ENCODE peak calls at places on chromosome 18, in six cellular contexts. One of them, this sample, is unnamed.

GRCh38 chr18:63188063-63188462 is 131.5 kb downstream of the BCL2 start:
- DNase-seq in WTC11: no peak
- DNase-seq in hippocampal formation: no peak
- DNase-seq in activated effector memory CD4-positive, alpha-beta T cell treated with anti-CD3 and anti-CD28 coated beads, Interleukin-2, amount 50 U/mL, for 16 hours: no peak
- DNase-seq in tibial artery: no peak
- DNase-seq in NCI-H1436: no peak
- DNase-seq in this sample: no peak

GRCh38 chr18:2480536-2480935 is 90.8 kb downstream of the METTL4 start:
- DNase-seq in WTC11: no peak
- DNase-seq in hippocampal formation: no peak
- DNase-seq in activated effector memory CD4-positive, alpha-beta T cell treated with anti-CD3 and anti-CD28 coated beads, Interleukin-2, amount 50 U/mL, for 16 hours: no peak
- DNase-seq in tibial artery: no peak
- DNase-seq in NCI-H1436: no peak
- DNase-seq in this sample: no peak

GRCh38 chr18:63823516-63824219 is 48.5 kb downstream of the SERPINB7 start:
- DNase-seq in WTC11: peak; percentile 45
- DNase-seq in hippocampal formation: no peak
- DNase-seq in activated effector memory CD4-positive, alpha-beta T cell treated with anti-CD3 and anti-CD28 coated beads, Interleukin-2, amount 50 U/mL, for 16 hours: peak; percentile 72
- DNase-seq in tibial artery: peak; percentile 23
- DNase-seq in NCI-H1436: no peak
- DNase-seq in this sample: peak; percentile 48

GRCh38 chr18:23872701-23873550 is 141.6 kb upstream of the TTC39C start:
- DNase-seq in WTC11: no peak
- DNase-seq in hippocampal formation: no peak
- DNase-seq in activated effector memory CD4-positive, alpha-beta T cell treated with anti-CD3 and anti-CD28 coated beads, Interleukin-2, amount 50 U/mL, for 16 hours: peak; percentile 78
- DNase-seq in tibial artery: no peak
- DNase-seq in NCI-H1436: no peak
- DNase-seq in this sample: no peak

GRCh38 chr18:58893388-58894099 is 28.9 kb downstream of the ZNF532 start:
- DNase-seq in WTC11: no peak
- DNase-seq in hippocampal formation: no peak
- DNase-seq in activated effector memory CD4-positive, alpha-beta T cell treated with anti-CD3 and anti-CD28 coated beads, Interleukin-2, amount 50 U/mL, for 16 hours: no peak
- DNase-seq in tibial artery: no peak
- DNase-seq in NCI-H1436: no peak
- DNase-seq in this sample: no peak

GRCh38 chr18:29196307-29196706 is 1019.4 kb upstream of the CDH2 start:
- DNase-seq in WTC11: no peak
- DNase-seq in hippocampal formation: no peak
- DNase-seq in activated effector memory CD4-positive, alpha-beta T cell treated with anti-CD3 and anti-CD28 coated beads, Interleukin-2, amount 50 U/mL, for 16 hours: no peak
- DNase-seq in tibial artery: no peak
- DNase-seq in NCI-H1436: no peak
- DNase-seq in this sample: no peak

GRCh38 chr18:25192065-25192464 is 159.9 kb downstream of the ZNF521 start:
- DNase-seq in WTC11: no peak
- DNase-seq in hippocampal formation: no peak
- DNase-seq in activated effector memory CD4-positive, alpha-beta T cell treated with anti-CD3 and anti-CD28 coated beads, Interleukin-2, amount 50 U/mL, for 16 hours: no peak
- DNase-seq in tibial artery: no peak
- DNase-seq in NCI-H1436: no peak
- DNase-seq in this sample: no peak

GRCh38 chr18:33440384-33441043 is at the start of gene CCDC178:
- DNase-seq in WTC11: peak; percentile 69
- DNase-seq in hippocampal formation: no peak
- DNase-seq in activated effector memory CD4-positive, alpha-beta T cell treated with anti-CD3 and anti-CD28 coated beads, Interleukin-2, amount 50 U/mL, for 16 hours: no peak
- DNase-seq in tibial artery: peak; percentile 22
- DNase-seq in NCI-H1436: peak; percentile 16
- DNase-seq in this sample: peak; percentile 36

GRCh38 chr18:76686737-76687231 is 135.6 kb upstream of the ZNF236 start:
- DNase-seq in WTC11: peak; percentile 63
- DNase-seq in hippocampal formation: peak; percentile 52
- DNase-seq in activated effector memory CD4-positive, alpha-beta T cell treated with anti-CD3 and anti-CD28 coated beads, Interleukin-2, amount 50 U/mL, for 16 hours: no peak
- DNase-seq in tibial artery: peak; percentile 68
- DNase-seq in NCI-H1436: peak; percentile 58
- DNase-seq in this sample: peak; percentile 81

GRCh38 chr18:25832008-25832604 is 258.3 kb downstream of the SS18 start:
- DNase-seq in WTC11: peak; percentile 76
- DNase-seq in hippocampal formation: peak; percentile 8
- DNase-seq in activated effector memory CD4-positive, alpha-beta T cell treated with anti-CD3 and anti-CD28 coated beads, Interleukin-2, amount 50 U/mL, for 16 hours: no peak
- DNase-seq in tibial artery: peak; percentile 38
- DNase-seq in NCI-H1436: no peak
- DNase-seq in this sample: peak; percentile 85

GRCh38 chr18:48191494-48191893 is 217.7 kb downstream of the ZBTB7C start:
- DNase-seq in WTC11: no peak
- DNase-seq in hippocampal formation: no peak
- DNase-seq in activated effector memory CD4-positive, alpha-beta T cell treated with anti-CD3 and anti-CD28 coated beads, Interleukin-2, amount 50 U/mL, for 16 hours: no peak
- DNase-seq in tibial artery: no peak
- DNase-seq in NCI-H1436: no peak
- DNase-seq in this sample: no peak

GRCh38 chr18:58161659-58162058 is 117.6 kb downstream of the NEDD4L start:
- DNase-seq in WTC11: peak; percentile 38
- DNase-seq in hippocampal formation: no peak
- DNase-seq in activated effector memory CD4-positive, alpha-beta T cell treated with anti-CD3 and anti-CD28 coated beads, Interleukin-2, amount 50 U/mL, for 16 hours: no peak
- DNase-seq in tibial artery: no peak
- DNase-seq in NCI-H1436: no peak
- DNase-seq in this sample: no peak

GRCh38 chr18:36321636-36322407 is 24.3 kb downstream of the FHOD3 start:
- DNase-seq in WTC11: no peak
- DNase-seq in hippocampal formation: no peak
- DNase-seq in activated effector memory CD4-positive, alpha-beta T cell treated with anti-CD3 and anti-CD28 coated beads, Interleukin-2, amount 50 U/mL, for 16 hours: no peak
- DNase-seq in tibial artery: no peak
- DNase-seq in NCI-H1436: no peak
- DNase-seq in this sample: no peak

GRCh38 chr18:46754661-46755292 is 2.1 kb downstream of the ST8SIA5 start:
- DNase-seq in WTC11: peak; percentile 54
- DNase-seq in hippocampal formation: no peak
- DNase-seq in activated effector memory CD4-positive, alpha-beta T cell treated with anti-CD3 and anti-CD28 coated beads, Interleukin-2, amount 50 U/mL, for 16 hours: no peak
- DNase-seq in tibial artery: no peak
- DNase-seq in NCI-H1436: no peak
- DNase-seq in this sample: no peak

GRCh38 chr18:3384664-3385189 is 65.2 kb upstream of the TGIF1 start:
- DNase-seq in WTC11: no peak
- DNase-seq in hippocampal formation: no peak
- DNase-seq in activated effector memory CD4-positive, alpha-beta T cell treated with anti-CD3 and anti-CD28 coated beads, Interleukin-2, amount 50 U/mL, for 16 hours: no peak
- DNase-seq in tibial artery: no peak
- DNase-seq in NCI-H1436: no peak
- DNase-seq in this sample: no peak

GRCh38 chr18:53689886-53690285 is 534.6 kb downstream of the MBD2 start:
- DNase-seq in WTC11: no peak
- DNase-seq in hippocampal formation: no peak
- DNase-seq in activated effector memory CD4-positive, alpha-beta T cell treated with anti-CD3 and anti-CD28 coated beads, Interleukin-2, amount 50 U/mL, for 16 hours: no peak
- DNase-seq in tibial artery: no peak
- DNase-seq in NCI-H1436: no peak
- DNase-seq in this sample: no peak

GRCh38 chr18:9901377-9901776 is 12.4 kb upstream of the VAPA start:
- DNase-seq in WTC11: no peak
- DNase-seq in hippocampal formation: no peak
- DNase-seq in activated effector memory CD4-positive, alpha-beta T cell treated with anti-CD3 and anti-CD28 coated beads, Interleukin-2, amount 50 U/mL, for 16 hours: no peak
- DNase-seq in tibial artery: no peak
- DNase-seq in NCI-H1436: no peak
- DNase-seq in this sample: peak; percentile 59

GRCh38 chr18:55420977-55421611 is 166.9 kb downstream of the TCF4 start:
- DNase-seq in WTC11: no peak
- DNase-seq in hippocampal formation: no peak
- DNase-seq in activated effector memory CD4-positive, alpha-beta T cell treated with anti-CD3 and anti-CD28 coated beads, Interleukin-2, amount 50 U/mL, for 16 hours: no peak
- DNase-seq in tibial artery: no peak
- DNase-seq in NCI-H1436: no peak
- DNase-seq in this sample: no peak

GRCh38 chr18:70558371-70558770 is 269.5 kb downstream of the SOCS6 start:
- DNase-seq in WTC11: no peak
- DNase-seq in hippocampal formation: no peak
- DNase-seq in activated effector memory CD4-positive, alpha-beta T cell treated with anti-CD3 and anti-CD28 coated beads, Interleukin-2, amount 50 U/mL, for 16 hours: no peak
- DNase-seq in tibial artery: no peak
- DNase-seq in NCI-H1436: no peak
- DNase-seq in this sample: no peak

GRCh38 chr18:55685638-55686037 is 97.6 kb upstream of the TCF4 start:
- DNase-seq in WTC11: no peak
- DNase-seq in hippocampal formation: no peak
- DNase-seq in activated effector memory CD4-positive, alpha-beta T cell treated with anti-CD3 and anti-CD28 coated beads, Interleukin-2, amount 50 U/mL, for 16 hours: no peak
- DNase-seq in tibial artery: no peak
- DNase-seq in NCI-H1436: no peak
- DNase-seq in this sample: no peak

GRCh38 chr18:73408434-73408833 is 540.6 kb upstream of the NETO1 start:
- DNase-seq in WTC11: peak; percentile 12
- DNase-seq in hippocampal formation: no peak
- DNase-seq in activated effector memory CD4-positive, alpha-beta T cell treated with anti-CD3 and anti-CD28 coated beads, Interleukin-2, amount 50 U/mL, for 16 hours: no peak
- DNase-seq in tibial artery: no peak
- DNase-seq in NCI-H1436: no peak
- DNase-seq in this sample: no peak

GRCh38 chr18:39173022-39173421 is 1607.4 kb upstream of the CELF4 start:
- DNase-seq in WTC11: no peak
- DNase-seq in hippocampal formation: no peak
- DNase-seq in activated effector memory CD4-positive, alpha-beta T cell treated with anti-CD3 and anti-CD28 coated beads, Interleukin-2, amount 50 U/mL, for 16 hours: no peak
- DNase-seq in tibial artery: no peak
- DNase-seq in NCI-H1436: no peak
- DNase-seq in this sample: no peak

GRCh38 chr18:63730788-63731187 is 28.0 kb downstream of the SERPINB11 start:
- DNase-seq in WTC11: no peak
- DNase-seq in hippocampal formation: no peak
- DNase-seq in activated effector memory CD4-positive, alpha-beta T cell treated with anti-CD3 and anti-CD28 coated beads, Interleukin-2, amount 50 U/mL, for 16 hours: no peak
- DNase-seq in tibial artery: no peak
- DNase-seq in NCI-H1436: no peak
- DNase-seq in this sample: no peak

GRCh38 chr18:23189768-23190661 is 54.7 kb downstream of the CABLES1 start:
- DNase-seq in WTC11: no peak
- DNase-seq in hippocampal formation: no peak
- DNase-seq in activated effector memory CD4-positive, alpha-beta T cell treated with anti-CD3 and anti-CD28 coated beads, Interleukin-2, amount 50 U/mL, for 16 hours: no peak
- DNase-seq in tibial artery: no peak
- DNase-seq in NCI-H1436: no peak
- DNase-seq in this sample: no peak

GRCh38 chr18:69916412-69916811 is 31.3 kb downstream of the CD226 start:
- DNase-seq in WTC11: no peak
- DNase-seq in hippocampal formation: no peak
- DNase-seq in activated effector memory CD4-positive, alpha-beta T cell treated with anti-CD3 and anti-CD28 coated beads, Interleukin-2, amount 50 U/mL, for 16 hours: no peak
- DNase-seq in tibial artery: no peak
- DNase-seq in NCI-H1436: no peak
- DNase-seq in this sample: no peak

GRCh38 chr18:30970201-30970816 is 72.2 kb downstream of the DSC3 start:
- DNase-seq in WTC11: no peak
- DNase-seq in hippocampal formation: peak; percentile 31
- DNase-seq in activated effector memory CD4-positive, alpha-beta T cell treated with anti-CD3 and anti-CD28 coated beads, Interleukin-2, amount 50 U/mL, for 16 hours: no peak
- DNase-seq in tibial artery: no peak
- DNase-seq in NCI-H1436: no peak
- DNase-seq in this sample: no peak